ENCODE peak calls at places on chromosomes 13 and 19, in seven cellular contexts. Z, A, K, P, M, H and T are unnamed samples.

GRCh38 chr19:15584541-15585115 is 30.4 kb upstream of the CYP4F8 start:
- DNase-seq in Z (peak; percentile 23), A (peak; percentile 91), K (peak; percentile 85), P (peak; percentile 74), M (peak; percentile 68), H (peak; percentile 67), T (no peak)

GRCh38 chr13:113129480-113129879 is 6.9 kb downstream of the F10 start:
- DNase-seq in Z (no peak), A (no peak), K (peak; percentile 5), P (no peak), M (no peak), H (no peak), T (no peak)

GRCh38 chr13:25541434-25542123 is 169.8 kb downstream of the ATP8A2 start:
- DNase-seq in Z (no peak), A (no peak), K (no peak), P (no peak), M (no peak), H (no peak), T (no peak)

GRCh38 chr19:23470873-23471555 is 75.7 kb upstream of the ZNF91 start:
- DNase-seq in Z (no peak), A (no peak), K (no peak), P (no peak), M (no peak), H (no peak), T (no peak)

GRCh38 chr13:30340367-30341184 is 33.2 kb upstream of the KATNAL1 start:
- DNase-seq in Z (peak; percentile 81), A (no peak), K (peak; percentile 50), P (no peak), M (no peak), H (peak; percentile 93), T (peak; percentile 88)

GRCh38 chr19:51131780-51132680 is 7.3 kb downstream of the SIGLEC9 start:
- DNase-seq in Z (no peak), A (no peak), K (peak; percentile 43), P (no peak), M (no peak), H (no peak), T (no peak)

GRCh38 chr13:85286081-85286480 is 513.1 kb downstream of the SLITRK6 start:
- DNase-seq in Z (peak; percentile 11), A (no peak), K (no peak), P (no peak), M (no peak), H (no peak), T (no peak)

GRCh38 chr13:98868932-98869331 is 108.9 kb downstream of the DOCK9 start:
- DNase-seq in Z (no peak), A (no peak), K (no peak), P (no peak), M (no peak), H (no peak), T (no peak)

GRCh38 chr19:39436350-39436716 is 584 bp upstream of the RPS16 start:
- DNase-seq in Z (no peak), A (no peak), K (no peak), P (no peak), M (no peak), H (no peak), T (no peak)

GRCh38 chr19:2176336-2176994 is 12.7 kb downstream of the DOT1L start:
- DNase-seq in Z (no peak), A (no peak), K (no peak), P (no peak), M (no peak), H (no peak), T (no peak)

GRCh38 chr19:29384676-29385075 is 141.1 kb upstream of the VSTM2B start:
- DNase-seq in Z (no peak), A (no peak), K (no peak), P (no peak), M (no peak), H (no peak), T (no peak)

GRCh38 chr13:68176486-68176885 is 946.4 kb upstream of the PCDH9 start:
- DNase-seq in Z (peak; percentile 38), A (no peak), K (no peak), P (no peak), M (no peak), H (no peak), T (no peak)

GRCh38 chr13:99192480-99192879 is 8.2 kb upstream of the UBAC2 start:
- DNase-seq in Z (no peak), A (no peak), K (no peak), P (no peak), M (no peak), H (no peak), T (no peak)

GRCh38 chr13:51282322-51282721 is 57.2 kb upstream of the SERPINE3 start:
- DNase-seq in Z (no peak), A (no peak), K (peak; percentile 79), P (no peak), M (no peak), H (no peak), T (no peak)

GRCh38 chr13:43058836-43059235 is 35.5 kb downstream of the DNAJC15 start:
- DNase-seq in Z (no peak), A (no peak), K (no peak), P (no peak), M (no peak), H (no peak), T (no peak)

GRCh38 chr19:9967326-9967725 is 31.0 kb upstream of the OLFM2 start:
- DNase-seq in Z (no peak), A (no peak), K (no peak), P (no peak), M (no peak), H (no peak), T (no peak)